ENCODE peak calls at places on chromosomes 16 and 17, in six cellular contexts. F is fibroblast of mammary gland; U is SK-N-SH; W is AG04450; X is endodermal cell; B is CD8-positive, alpha-beta T cell. A is an unnamed sample.

GRCh38 chr16:4420703-4421102 is 4.3 kb upstream of the CORO7 start:
- DNase-seq in F (no peak), U (no peak), W (no peak), X (no peak), B (no peak), A (no peak)

GRCh38 chr16:85613609-85614337 is 651 bp downstream of the GSE1 start:
- DNase-seq in F (no peak), U (peak; percentile 87), W (no peak), X (peak; percentile 90), B (peak; percentile 38), A (no peak)

GRCh38 chr17:47812146-47812920 is 9.3 kb downstream of the OSBPL7 start:
- DNase-seq in F (no peak), U (peak; percentile 17), W (no peak), X (peak; percentile 32), B (no peak), A (no peak)

GRCh38 chr17:34171245-34171818 is 83.8 kb upstream of the CCL2 start:
- DNase-seq in F (peak; percentile 68), U (peak; percentile 62), W (no peak), X (peak; percentile 96), B (peak; percentile 45), A (peak; percentile 15)

GRCh38 chr17:20281860-20282259 is 185.5 kb downstream of the LGALS9B start:
- DNase-seq in F (no peak), U (no peak), W (no peak), X (peak; percentile 42), B (no peak), A (no peak)

GRCh38 chr17:19305761-19306159 is 56.8 kb downstream of the B9D1 start:
- DNase-seq in F (no peak), U (no peak), W (no peak), X (peak; percentile 31), B (no peak), A (no peak)

GRCh38 chr16:46746821-46747776 is 1.0 kb downstream of the MYLK3 start:
- DNase-seq in F (no peak), U (peak; percentile 26), W (no peak), X (peak; percentile 80), B (no peak), A (no peak)

GRCh38 chr17:27793168-27793905 is 7.0 kb downstream of the NOS2 start:
- DNase-seq in F (peak; percentile 1), U (peak; percentile 90), W (no peak), X (peak; percentile 83), B (no peak), A (no peak)

GRCh38 chr17:6548034-6548433 is 8.3 kb downstream of the PITPNM3 start:
- DNase-seq in F (no peak), U (no peak), W (no peak), X (no peak), B (no peak), A (no peak)

GRCh38 chr17:19546289-19547065 is 12.8 kb downstream of the SLC47A1 start:
- DNase-seq in F (no peak), U (no peak), W (no peak), X (peak; percentile 74), B (no peak), A (no peak)

GRCh38 chr16:88354229-88355092 is 28.3 kb upstream of the ZNF469 start:
- DNase-seq in F (no peak), U (peak; percentile 30), W (no peak), X (no peak), B (no peak), A (no peak)

GRCh38 chr17:78377858-78378224 is 608 bp upstream of the PGS1 start:
- DNase-seq in F (no peak), U (no peak), W (no peak), X (no peak), B (no peak), A (no peak)

GRCh38 chr16:49592507-49593422 is 219.2 kb downstream of the C16orf78 start:
- DNase-seq in F (peak; percentile 32), U (peak; percentile 79), W (no peak), X (peak; percentile 83), B (peak; percentile 42), A (no peak)

GRCh38 chr16:674968-675883 is at the start of gene RHBDL1:
- DNase-seq in F (peak; percentile 52), U (peak; percentile 80), W (no peak), X (peak; percentile 89), B (no peak), A (no peak)

GRCh38 chr17:34584805-34585416 is 5.5 kb downstream of the TMEM132E start:
- DNase-seq in F (peak; percentile 11), U (peak; percentile 75), W (no peak), X (no peak), B (no peak), A (no peak)

GRCh38 chr16:54882556-54882955 is 48.1 kb upstream of the IRX5 start:
- DNase-seq in F (no peak), U (no peak), W (no peak), X (no peak), B (no peak), A (no peak)

GRCh38 chr17:58007781-58008706 is 998 bp upstream of the SRSF1 start:
- DNase-seq in F (no peak), U (peak; percentile 45), W (no peak), X (peak; percentile 61), B (no peak), A (no peak)

GRCh38 chr17:57735707-57736106 is 9.4 kb downstream of the CCDC182 start:
- DNase-seq in F (no peak), U (peak; percentile 60), W (no peak), X (peak; percentile 88), B (no peak), A (no peak)

GRCh38 chr17:3989156-3989886 is 25.1 kb upstream of the ATP2A3 start:
- DNase-seq in F (no peak), U (peak; percentile 14), W (no peak), X (no peak), B (no peak), A (no peak)

GRCh38 chr16:79751785-79752184 is 151.2 kb upstream of the MAF start:
- DNase-seq in F (peak; percentile 65), U (no peak), W (no peak), X (no peak), B (no peak), A (no peak)

GRCh38 chr17:49224198-49224996 is 6.2 kb downstream of the PHOSPHO1 start:
- DNase-seq in F (no peak), U (peak; percentile 50), W (no peak), X (peak; percentile 92), B (peak; percentile 73), A (peak; percentile 19)

GRCh38 chr16:14445935-14446715 is 183.9 kb downstream of the PARN start:
- DNase-seq in F (no peak), U (no peak), W (no peak), X (no peak), B (no peak), A (no peak)

GRCh38 chr16:11099672-11100195 is 155.4 kb downstream of the CLEC16A start:
- DNase-seq in F (no peak), U (no peak), W (no peak), X (no peak), B (no peak), A (no peak)

GRCh38 chr17:8818047-8818446 is 18.9 kb upstream of the MFSD6L start:
- DNase-seq in F (no peak), U (no peak), W (no peak), X (peak; percentile 34), B (no peak), A (no peak)

GRCh38 chr17:59491353-59492090 is 73.9 kb upstream of the DHX40 start:
- DNase-seq in F (no peak), U (no peak), W (no peak), X (no peak), B (no peak), A (no peak)

GRCh38 chr17:59492091-59492451 is 73.3 kb upstream of the DHX40 start:
- DNase-seq in F (no peak), U (no peak), W (no peak), X (no peak), B (no peak), A (no peak)

GRCh38 chr17:59487161-59487873 is 78.1 kb upstream of the DHX40 start:
- DNase-seq in F (peak; percentile 59), U (no peak), W (no peak), X (no peak), B (no peak), A (no peak)

GRCh38 chr17:59490259-59490658 is 75.2 kb upstream of the DHX40 start:
- DNase-seq in F (no peak), U (no peak), W (no peak), X (no peak), B (no peak), A (no peak)

DNA sequence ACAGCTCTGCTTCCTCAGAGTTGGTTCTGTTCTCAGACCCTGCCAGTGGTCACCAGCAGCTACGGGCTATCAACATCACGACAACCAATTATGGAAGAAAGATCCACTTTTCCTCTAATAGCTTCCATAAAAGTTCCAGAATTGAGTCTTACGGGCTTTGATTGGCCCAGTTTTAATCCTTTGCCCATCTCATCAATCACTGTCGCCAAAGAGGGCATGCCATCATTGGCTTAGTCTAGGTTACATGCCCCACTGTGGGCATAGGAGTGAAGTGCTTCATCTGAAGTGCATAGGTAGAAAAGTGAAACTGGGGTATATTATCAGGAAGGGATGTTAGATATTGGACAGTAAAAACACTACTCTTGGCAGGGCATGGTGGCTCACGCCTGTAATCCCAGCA is 76.6 kb upstream of the DHX40 start:
- DNase-seq in F (no peak), U (no peak), W (no peak), X (no peak), B (no peak), A (no peak)
- H3K4me3 ChIP-seq in F (no peak overlapping the region), U (no peak overlapping the region), W (no peak overlapping the region), X (no peak overlapping the region), B (no peak overlapping the region), A (no peak overlapping the region)

GRCh38 chr17:59362811-59363205 is 31.4 kb downstream of the YPEL2 start:
- DNase-seq in F (no peak), U (no peak), W (no peak), X (no peak), B (no peak), A (no peak)
- H3K4me3 ChIP-seq in F (no peak overlapping the region), U (no peak overlapping the region), W (peak overlapping the region; percentile 27), X (no peak overlapping the region), B (peak overlapping the region; percentile 44), A (peak overlapping the region; percentile 38)

GRCh38 chr16:31397101-31397660 is 4.0 kb downstream of the ITGAD start:
- DNase-seq in F (no peak), U (no peak), W (no peak), X (no peak), B (no peak), A (no peak)
- H3K4me3 ChIP-seq in F (no peak overlapping the region), U (no peak overlapping the region), W (no peak overlapping the region), X (no peak overlapping the region), B (no peak overlapping the region), A (no peak overlapping the region)

GRCh38 chr16:9095171-9095570 is 3.7 kb downstream of the HAPSTR1 start:
- DNase-seq in F (no peak), U (no peak), W (no peak), X (no peak), B (no peak), A (no peak)
- H3K4me3 ChIP-seq in F (peak overlapping the region; percentile 76), U (peak overlapping the region; percentile 93), W (peak overlapping the region; percentile 96), X (peak overlapping the region; percentile 88), B (peak overlapping the region; percentile 93), A (peak overlapping the region; percentile 92)

GRCh38 chr16:65119905-65120341 is 1.9 kb downstream of the CDH11 start:
- DNase-seq in F (peak; percentile 62), U (no peak), W (no peak), X (peak; percentile 57), B (no peak), A (no peak)
- H3K4me3 ChIP-seq in F (peak overlapping the region; percentile 81), U (peak overlapping the region; percentile 83), W (peak overlapping the region; percentile 93), X (peak overlapping the region; percentile 82), B (no peak overlapping the region), A (no peak overlapping the region)

DNA sequence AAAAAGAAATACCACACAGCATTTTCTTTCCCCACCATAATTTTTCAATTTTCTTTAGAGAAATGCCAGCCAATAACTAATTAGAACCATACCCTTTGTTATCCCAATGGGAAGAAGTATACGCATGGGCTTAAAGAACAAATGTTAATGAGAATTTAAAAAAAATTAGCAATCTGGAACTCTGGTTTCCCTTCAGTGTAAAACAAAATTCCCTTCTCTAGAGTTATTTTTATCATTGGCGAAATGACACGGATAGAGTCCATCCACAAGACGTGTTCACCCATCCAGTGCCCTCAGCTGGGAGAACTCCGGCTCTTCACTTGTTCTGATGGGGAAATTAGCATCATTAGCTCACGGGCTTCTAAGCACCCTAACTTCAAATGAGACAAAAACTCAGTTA is 3.3 kb downstream of the NXN start:
- DNase-seq in F (no peak), U (no peak), W (no peak), X (no peak), B (no peak), A (no peak)
- H3K4me3 ChIP-seq in F (no peak overlapping the region), U (no peak overlapping the region), W (peak overlapping the region; percentile 86), X (peak overlapping the region; percentile 96), B (no peak overlapping the region), A (no peak overlapping the region)